ENCODE peak calls at places on chromosomes 16 and 17, in four cellular contexts. T, M, Z and X are unnamed samples. For H3K4me1, the result is how much of the 10 kb centered on the place peaks cover.

GRCh38 chr17:14268264-14268663 is 31.6 kb upstream of the CDRT15 start:
- DNase-seq in M (no peak), T (no peak), Z (no peak), X (peak)

GRCh38 chr16:86019446-86020047 is 120.6 kb downstream of the IRF8 start:
- DNase-seq in Z (no peak), M (no peak), T (no peak), X (peak)

GRCh38 chr16:85140455-85141012 is 28.3 kb upstream of the CIBAR2 start:
- DNase-seq in T (no peak), M (no peak), Z (no peak), X (no peak)

GRCh38 chr16:29816694-29817441 is 916 bp downstream of the PAGR1 start:
- DNase-seq in M (peak), T (no peak), Z (no peak), X (no peak)

GRCh38 chr17:39745335-39746144 is 7.8 kb downstream of the GRB7 start:
- DNase-seq in T (no peak), Z (no peak), M (no peak), X (no peak)

GRCh38 chr17:79541451-79541850 is 69.4 kb downstream of the RBFOX3 start:
- DNase-seq in T (no peak), M (no peak), Z (no peak), X (no peak)

GRCh38 chr17:60149691-60150582 is at the start of gene CA4:
- DNase-seq in Z (no peak), T (no peak), M (no peak), X (no peak)

GRCh38 chr16:85986931-85987749 is 88.2 kb downstream of the IRF8 start:
- DNase-seq in M (peak), Z (no peak), T (no peak), X (peak)

GRCh38 chr16:19860146-19861030 is 24.3 kb downstream of the GPRC5B start:
- DNase-seq in Z (no peak), T (no peak), M (no peak), X (no peak)

DNA sequence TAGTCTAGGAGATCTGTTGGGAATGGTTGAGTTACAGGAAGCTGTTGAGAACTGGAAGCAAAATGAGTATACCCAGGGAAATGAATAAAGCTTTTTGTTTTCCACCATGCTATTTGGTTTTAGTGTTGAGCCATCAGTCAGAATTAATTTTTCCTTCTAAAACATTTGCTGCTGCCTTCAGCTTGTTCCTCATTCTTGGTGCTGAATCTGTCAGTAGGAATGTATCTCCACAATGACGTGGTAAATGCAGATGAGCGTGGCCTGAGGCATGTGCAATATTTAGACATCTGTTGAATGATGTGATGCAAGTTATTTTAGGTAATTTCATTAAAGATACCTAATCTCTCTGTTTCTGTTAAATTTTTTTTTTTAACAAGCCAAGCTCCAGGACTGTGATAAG is 10.9 kb downstream of the HAPSTR1 start:
- DNase-seq in Z (no peak), T (no peak), M (no peak), X (no peak)
- H3K4me3 ChIP-seq in Z (no peak), T (no peak), M (no peak), X (no peak)

DNA sequence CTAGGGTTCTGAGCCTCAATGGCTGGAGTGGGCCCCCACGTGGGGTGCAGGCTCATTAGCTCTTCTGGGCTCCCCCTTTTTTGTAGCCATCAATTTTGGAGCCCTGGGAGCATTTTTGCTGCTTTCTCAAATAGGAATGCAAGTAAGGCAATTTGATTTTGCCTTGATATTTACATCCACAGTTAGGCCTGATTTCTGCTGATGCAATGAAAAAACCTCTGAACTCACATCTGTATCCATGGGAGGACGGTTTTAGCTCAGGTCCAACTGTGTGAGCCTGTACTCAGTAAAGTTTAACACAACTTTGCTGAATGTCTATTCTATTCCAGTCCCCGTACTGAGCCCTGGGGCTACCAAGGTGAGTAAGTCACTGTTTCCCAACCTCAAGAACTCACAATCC is 425.0 kb downstream of the HAPSTR1 start:
- DNase-seq in T (no peak), Z (no peak), M (no peak), X (no peak)
- H3K4me1 ChIP-seq in T (under half), Z (under half), M (under half), X (under half)

GRCh38 chr17:71975998-71976649 is 144.7 kb upstream of the SOX9 start:
- DNase-seq in M (no peak), T (peak), Z (no peak), X (no peak)
- H3K4me3 ChIP-seq in M (no peak), T (no peak), Z (no peak), X (no peak)

DNA sequence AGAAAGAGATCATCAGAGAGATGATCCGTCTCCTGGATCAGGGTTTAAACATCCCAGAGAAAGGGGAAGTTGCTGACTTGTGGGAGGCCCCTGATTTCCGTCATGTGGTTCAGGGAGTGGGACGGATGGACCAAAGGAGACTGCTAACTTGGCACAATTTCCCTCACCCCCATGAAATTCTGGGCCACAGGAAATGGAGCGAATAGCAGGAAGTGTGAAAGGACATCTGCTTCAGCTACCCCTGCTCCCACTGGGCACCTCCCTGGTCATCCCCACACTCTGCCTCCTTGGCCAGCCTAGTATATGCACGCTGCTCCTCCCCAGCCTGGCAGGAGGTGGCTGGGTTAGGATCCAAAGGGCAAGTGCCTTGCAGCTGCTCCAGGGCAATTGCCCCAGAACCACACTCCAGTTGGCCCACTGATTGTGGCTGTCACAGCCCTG is 1.3 kb downstream of the ARRB2 start:
- DNase-seq in M (peak), Z (no peak), T (peak), X (no peak)
- H3K4me1 ChIP-seq in M (under half), Z (under half), T (under half), X (under half)

DNA sequence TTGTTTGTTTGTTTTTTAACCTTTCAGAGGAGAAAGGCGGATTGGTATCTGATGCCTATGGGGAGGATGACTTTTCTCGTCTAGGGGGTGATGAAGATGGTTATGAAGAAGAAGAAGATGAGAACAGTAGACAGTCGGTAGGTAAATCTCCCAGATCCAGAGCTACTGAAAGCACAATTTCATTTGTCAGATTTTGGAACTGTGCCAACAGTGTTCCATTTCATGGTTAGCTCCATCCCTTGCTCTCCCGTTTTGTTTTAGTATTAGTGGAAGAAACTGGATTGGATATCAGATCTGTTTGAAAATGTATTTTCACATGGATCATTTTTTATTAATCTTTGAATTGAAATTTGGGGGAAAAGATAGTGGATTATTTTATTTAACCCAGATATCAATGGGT is 1.4 kb downstream of the SAP30BP start:
- DNase-seq in Z (no peak), M (no peak), T (no peak), X (no peak)
- H3K4me3 ChIP-seq in Z (peak), M (no peak), T (no peak), X (no peak)

GRCh38 chr16:83907111-83907510 is 8.2 kb downstream of the MLYCD start:
- DNase-seq in Z (no peak), T (no peak), M (no peak), X (no peak)

GRCh38 chr16:83901101-83901500 is 2.2 kb downstream of the MLYCD start:
- DNase-seq in T (no peak), Z (no peak), M (no peak), X (no peak)

GRCh38 chr16:83900611-83901010 is 1.7 kb downstream of the MLYCD start:
- DNase-seq in T (no peak), M (no peak), Z (no peak), X (no peak)

GRCh38 chr16:83906690-83907089 is 7.8 kb downstream of the MLYCD start:
- DNase-seq in Z (no peak), M (no peak), T (no peak), X (no peak)

DNA sequence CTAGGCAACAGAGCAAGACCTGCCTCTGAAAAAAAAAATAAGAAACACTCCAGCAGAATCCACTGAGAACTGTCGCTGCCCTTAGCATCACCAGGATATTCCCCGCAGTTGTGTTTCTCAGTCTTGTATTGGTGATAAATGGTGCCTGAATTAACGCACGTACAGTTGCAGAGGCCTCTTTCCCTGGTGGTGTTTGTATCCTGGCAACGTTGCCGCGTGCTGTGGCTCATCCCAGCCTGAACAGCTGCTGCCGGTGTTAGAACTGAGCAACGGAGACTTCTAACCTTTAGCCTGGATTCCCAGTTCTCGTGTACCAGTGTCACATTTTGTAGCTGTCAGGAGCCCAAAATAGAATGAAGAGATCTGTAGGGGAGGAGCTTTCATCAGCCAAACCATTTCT is 4.8 kb downstream of the MLYCD start:
- DNase-seq in T (peak), Z (no peak), M (peak), X (no peak)
- H3K4me1 ChIP-seq in T (under half), Z (under half), M (under half), X (under half)

GRCh38 chr16:89686520-89687091 is at the start of gene CDK10:
- DNase-seq in T (peak), Z (peak), M (peak), X (peak)
- H3K4me3 ChIP-seq in T (peak), Z (peak), M (peak), X (peak)

GRCh38 chr17:50719924-50720805 is 762 bp downstream of the LUC7L3 start:
- DNase-seq in Z (no peak), M (no peak), T (peak), X (no peak)
- H3K4me1 ChIP-seq in Z (under half), M (under half), T (under half), X (under half)

GRCh38 chr16:1989826-1990335 is at the start of gene SYNGR3:
- DNase-seq in Z (no peak), M (peak), T (no peak), X (no peak)
- H3K4me3 ChIP-seq in Z (peak), M (peak), T (peak), X (peak)